ENCODE peak calls at places on chromosomes 5 and 9, in four cellular contexts. One of them, this sample, is unnamed.

GRCh38 chr5:71882826-71883744 is 164.0 kb downstream of the CARTPT start:
- DNase-seq in HepG2: no peak
- DNase-seq in GM12878: no peak
- DNase-seq in A549: no peak
- DNase-seq in this sample: no peak

GRCh38 chr9:124449381-124450151 is 685 bp upstream of the ADGRD2 start:
- DNase-seq in HepG2: no peak
- DNase-seq in GM12878: no peak
- DNase-seq in A549: no peak
- DNase-seq in this sample: no peak

GRCh38 chr5:167820266-167820988 is 471.0 kb upstream of the WWC1 start:
- DNase-seq in GM12878: no peak
- DNase-seq in A549: no peak
- DNase-seq in HepG2: no peak
- DNase-seq in this sample: no peak

GRCh38 chr9:137220317-137221094 is 1.5 kb downstream of the RNF208 start:
- DNase-seq in GM12878: no peak
- DNase-seq in HepG2: no peak
- DNase-seq in A549: no peak
- DNase-seq in this sample: no peak

GRCh38 chr5:142017832-142018427 is 5.1 kb upstream of the GNPDA1 start:
- DNase-seq in GM12878: peak; percentile 50
- DNase-seq in A549: no peak
- DNase-seq in HepG2: no peak
- DNase-seq in this sample: no peak

GRCh38 chr5:98398465-98398864 is 375.0 kb upstream of the RGMB start:
- DNase-seq in GM12878: no peak
- DNase-seq in A549: no peak
- DNase-seq in HepG2: no peak
- DNase-seq in this sample: no peak

GRCh38 chr5:147369742-147370374 is 135.0 kb downstream of the STK32A start:
- DNase-seq in HepG2: no peak
- DNase-seq in A549: peak; percentile 15
- DNase-seq in GM12878: no peak
- DNase-seq in this sample: no peak

GRCh38 chr5:134139891-134140469 is 25.5 kb downstream of the TCF7 start:
- DNase-seq in GM12878: no peak
- DNase-seq in HepG2: no peak
- DNase-seq in A549: no peak
- DNase-seq in this sample: no peak

GRCh38 chr5:181121675-181122561 is 9.1 kb downstream of the OR2V1 start:
- DNase-seq in A549: no peak
- DNase-seq in HepG2: no peak
- DNase-seq in GM12878: no peak
- DNase-seq in this sample: no peak

GRCh38 chr9:123414921-123415592 is 59.1 kb downstream of the CRB2 start:
- DNase-seq in GM12878: no peak
- DNase-seq in A549: no peak
- DNase-seq in HepG2: no peak
- DNase-seq in this sample: no peak

GRCh38 chr5:81782811-81783210 is 31.9 kb upstream of the SSBP2 start:
- DNase-seq in GM12878: no peak
- DNase-seq in A549: no peak
- DNase-seq in HepG2: no peak
- DNase-seq in this sample: no peak

GRCh38 chr5:178196413-178196812 is 7.9 kb upstream of the HNRNPAB start:
- DNase-seq in A549: no peak
- DNase-seq in GM12878: no peak
- DNase-seq in HepG2: no peak
- DNase-seq in this sample: no peak

GRCh38 chr5:124902097-124902821 is 155.8 kb upstream of the ZNF608 start:
- DNase-seq in GM12878: peak; percentile 92
- DNase-seq in A549: no peak
- DNase-seq in HepG2: no peak
- DNase-seq in this sample: no peak

GRCh38 chr5:154098465-154098864 is 59.7 kb downstream of the MFAP3 start:
- DNase-seq in GM12878: no peak
- DNase-seq in HepG2: no peak
- DNase-seq in A549: no peak
- DNase-seq in this sample: no peak

GRCh38 chr9:95349109-95350038 is 31.9 kb upstream of the FANCC start:
- DNase-seq in A549: no peak
- DNase-seq in GM12878: no peak
- DNase-seq in HepG2: no peak
- DNase-seq in this sample: no peak

GRCh38 chr9:117825609-117826347 is 121.6 kb downstream of the TLR4 start:
- DNase-seq in HepG2: no peak
- DNase-seq in GM12878: peak; percentile 40
- DNase-seq in A549: no peak
- DNase-seq in this sample: no peak

GRCh38 chr5:150167908-150168307 is 1.3 kb downstream of the CDX1 start:
- DNase-seq in GM12878: no peak
- DNase-seq in A549: no peak
- DNase-seq in HepG2: no peak
- DNase-seq in this sample: no peak

GRCh38 chr9:35728041-35728971 is 3.7 kb downstream of the TLN1 start:
- DNase-seq in HepG2: peak; percentile 91
- DNase-seq in GM12878: no peak
- DNase-seq in A549: no peak
- DNase-seq in this sample: peak; percentile 30

GRCh38 chr9:103789686-103790085 is 304.4 kb upstream of the SMC2 start:
- DNase-seq in A549: no peak
- DNase-seq in HepG2: peak; percentile 16
- DNase-seq in GM12878: no peak
- DNase-seq in this sample: no peak

GRCh38 chr9:122036988-122037387 is 56.1 kb downstream of the TTLL11 start:
- DNase-seq in GM12878: no peak
- DNase-seq in A549: no peak
- DNase-seq in HepG2: no peak
- DNase-seq in this sample: no peak

DNA sequence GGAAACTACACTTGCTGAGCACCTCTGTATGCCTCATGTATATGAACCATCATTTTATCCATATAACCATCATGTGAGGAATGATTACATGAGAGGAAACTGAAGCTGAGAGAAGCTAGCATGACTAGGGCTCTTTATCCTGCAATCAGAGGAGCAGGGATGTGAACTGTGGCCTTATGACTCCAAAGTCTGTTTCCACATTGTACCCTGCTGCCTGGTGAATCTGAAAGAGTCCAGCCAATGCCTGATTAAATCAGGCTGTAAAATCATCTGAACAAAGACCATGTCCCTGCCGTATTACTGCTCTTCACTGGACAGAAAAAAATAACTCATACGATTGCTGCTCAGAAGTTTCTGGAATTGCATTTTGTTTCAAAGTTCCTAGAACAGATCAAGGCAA is 67.0 kb downstream of the LPAR1 start:
- DNase-seq in GM12878: no peak
- DNase-seq in HepG2: no peak
- DNase-seq in A549: no peak
- DNase-seq in this sample: no peak
- H3K27ac ChIP-seq in GM12878: no peak overlapping the region
- H3K27ac ChIP-seq in HepG2: no peak overlapping the region
- H3K27ac ChIP-seq in A549: no peak overlapping the region
- H3K27ac ChIP-seq in this sample: no peak overlapping the region

GRCh38 chr5:100182402-100182801 is 352.8 kb upstream of the FAM174A start:
- DNase-seq in GM12878: no peak
- DNase-seq in HepG2: no peak
- DNase-seq in A549: no peak
- DNase-seq in this sample: no peak
- TF ChIP-seq KDM1A in GM12878: no peak
- TF ChIP-seq KDM1A in HepG2: no peak
- TF ChIP-seq KDM1A in A549: no peak
- TF ChIP-seq KDM1A in this sample: no peak

DNA sequence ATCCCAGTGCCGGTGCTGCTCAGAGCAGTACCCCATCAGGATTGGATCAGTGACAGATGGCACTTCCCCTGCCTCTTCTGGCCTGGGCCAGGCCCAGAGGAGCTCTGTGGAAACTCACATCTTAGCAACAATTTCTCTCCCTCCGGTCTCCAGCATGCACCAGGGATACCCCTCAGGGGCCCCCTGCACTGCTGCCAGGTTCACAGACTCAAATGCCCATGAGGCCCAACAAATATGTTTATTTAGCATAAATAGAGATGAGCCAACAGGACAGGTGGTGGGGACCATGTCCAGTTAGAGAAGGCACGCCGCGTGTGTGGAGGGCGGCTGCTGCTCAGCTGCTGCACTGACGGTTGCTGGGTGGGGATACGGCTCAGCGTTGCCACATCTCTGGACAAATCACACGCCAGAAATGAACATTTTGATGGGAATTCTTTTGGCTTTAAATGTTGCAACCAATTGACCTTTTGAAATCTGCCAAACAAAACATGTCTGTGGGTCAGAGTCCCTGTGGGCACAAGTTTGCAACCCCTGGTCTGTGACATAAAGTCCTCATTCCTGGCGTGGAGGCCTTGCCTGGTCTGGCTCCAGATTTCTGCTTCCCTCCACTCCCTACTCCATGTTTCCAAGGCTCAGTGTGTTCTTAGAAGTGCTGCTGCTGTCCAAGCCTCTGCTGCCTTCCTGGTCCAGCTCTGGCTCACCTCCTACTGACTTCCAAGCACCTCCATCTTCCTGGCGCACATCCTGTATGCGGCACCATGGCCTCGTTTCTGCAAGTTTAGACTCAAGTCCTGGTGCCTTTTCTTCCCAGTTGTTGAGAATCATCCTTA is 88.9 kb downstream of the AMBP start:
- DNase-seq in A549: no peak
- DNase-seq in HepG2: no peak
- DNase-seq in GM12878: no peak
- DNase-seq in this sample: no peak
- TF ChIP-seq CHD4 in A549: no peak
- TF ChIP-seq CHD4 in HepG2: no peak
- TF ChIP-seq CHD4 in GM12878: no peak
- TF ChIP-seq CHD4 in this sample: no peak

DNA sequence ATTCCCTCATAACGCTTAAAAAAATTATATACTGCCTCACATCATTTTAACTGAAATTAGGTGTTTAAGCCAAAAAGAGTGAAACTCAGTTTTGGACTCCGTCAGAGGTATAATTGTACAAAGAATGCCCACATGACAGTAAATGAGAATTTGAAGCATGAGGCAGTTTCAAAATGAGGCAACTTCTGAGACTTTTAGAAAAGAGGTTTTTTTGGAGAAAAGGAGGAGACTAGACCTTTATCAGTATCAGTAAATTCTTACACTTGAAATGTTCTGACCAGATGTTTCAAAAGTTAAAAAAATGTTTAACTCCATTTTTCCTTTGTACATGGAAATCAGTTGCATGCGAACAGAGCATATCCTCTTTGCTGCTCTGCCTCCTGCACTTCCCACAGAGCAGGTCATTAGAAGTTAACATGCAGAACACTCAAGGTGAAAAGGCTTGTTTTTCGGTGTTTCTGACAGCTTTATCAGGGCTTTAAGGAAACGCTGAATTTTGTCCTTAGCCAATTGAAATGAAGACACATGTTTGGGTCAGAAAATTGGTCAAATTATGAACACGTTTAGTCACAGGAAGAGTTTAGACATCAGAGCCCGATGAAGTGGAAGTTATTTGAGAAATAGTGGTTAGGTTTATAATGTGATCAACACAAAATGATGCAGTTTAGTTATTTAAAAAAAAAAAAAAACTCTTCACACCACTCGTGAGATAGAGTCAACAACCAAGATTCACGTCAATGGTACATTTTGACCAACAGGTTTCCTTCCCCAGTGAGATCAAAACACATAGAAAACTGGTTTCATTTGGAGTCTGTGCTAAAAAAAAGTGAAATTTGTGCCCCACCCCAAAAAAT is 59.5 kb downstream of the PIK3R1 start:
- DNase-seq in GM12878: no peak
- DNase-seq in HepG2: no peak
- DNase-seq in A549: no peak
- DNase-seq in this sample: no peak
- H3K27ac ChIP-seq in GM12878: peak overlapping the region; percentile 86
- H3K27ac ChIP-seq in HepG2: no peak overlapping the region
- H3K27ac ChIP-seq in A549: no peak overlapping the region
- H3K27ac ChIP-seq in this sample: no peak overlapping the region

DNA sequence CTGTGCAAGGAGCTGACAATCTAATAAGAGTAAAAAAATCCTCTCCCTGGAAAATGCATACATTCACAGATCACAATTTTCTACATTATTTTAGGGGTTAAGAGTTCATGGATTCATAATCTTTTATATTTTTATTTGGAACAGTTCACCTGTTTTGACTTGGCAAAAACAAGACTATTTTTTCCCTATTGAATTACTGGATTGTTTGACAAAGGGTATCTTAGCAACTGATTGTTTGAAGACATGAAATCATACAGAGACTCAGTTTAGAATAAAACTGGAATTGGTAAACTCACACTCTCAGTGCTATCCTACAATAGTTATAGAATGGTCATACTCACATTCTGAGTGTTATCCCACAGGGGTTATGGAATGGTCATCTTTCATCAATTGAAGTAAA is 358.2 kb upstream of the PTGER4 start:
- DNase-seq in A549: no peak
- DNase-seq in GM12878: no peak
- DNase-seq in HepG2: no peak
- DNase-seq in this sample: no peak
- TF ChIP-seq KDM1A in A549: no peak
- TF ChIP-seq KDM1A in GM12878: no peak
- TF ChIP-seq KDM1A in HepG2: no peak
- TF ChIP-seq KDM1A in this sample: no peak

DNA sequence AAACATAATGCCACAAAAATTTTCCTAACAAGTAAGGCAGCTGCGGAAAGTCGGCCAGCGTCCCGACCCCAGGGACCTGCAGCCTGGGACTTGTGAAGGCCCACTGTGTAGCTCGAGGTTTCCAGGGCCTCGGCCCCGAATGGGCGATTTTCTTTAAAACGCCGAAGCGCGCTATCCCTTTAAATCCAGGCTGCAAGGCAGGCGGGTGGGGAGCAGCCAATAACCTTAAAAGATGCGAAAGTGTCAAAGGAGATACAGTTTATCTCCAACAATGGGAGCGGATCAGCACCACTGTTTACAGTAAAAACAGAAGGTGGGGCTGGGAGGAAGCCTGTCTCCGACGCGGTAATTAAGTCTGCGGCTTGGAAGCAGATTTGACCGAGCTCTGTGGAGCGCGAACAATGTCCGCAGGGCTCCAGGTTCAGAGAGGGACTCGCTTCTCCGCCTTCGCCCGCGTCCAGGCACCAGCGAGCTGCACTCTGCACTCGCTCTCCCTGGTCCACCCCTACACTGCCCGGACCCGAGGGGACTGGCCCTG is 1.6 kb upstream of the ZSWIM6 start:
- DNase-seq in HepG2: peak; percentile 10
- DNase-seq in GM12878: no peak
- DNase-seq in A549: peak; percentile 59
- DNase-seq in this sample: peak; percentile 12
- TF ChIP-seq CHD4 in HepG2: no peak
- TF ChIP-seq CHD4 in GM12878: no peak
- TF ChIP-seq CHD4 in A549: no peak
- TF ChIP-seq CHD4 in this sample: no peak

GRCh38 chr5:54524704-54525103 is 7.1 kb downstream of the SNX18 start:
- DNase-seq in GM12878: no peak
- DNase-seq in HepG2: no peak
- DNase-seq in A549: no peak
- DNase-seq in this sample: no peak
- H3K27ac ChIP-seq in GM12878: no peak overlapping the region
- H3K27ac ChIP-seq in HepG2: no peak overlapping the region
- H3K27ac ChIP-seq in A549: no peak overlapping the region
- H3K27ac ChIP-seq in this sample: no peak overlapping the region

GRCh38 chr5:76709762-76710161 is 6.2 kb upstream of the F2R start:
- DNase-seq in HepG2: no peak
- DNase-seq in GM12878: no peak
- DNase-seq in A549: no peak
- DNase-seq in this sample: no peak
- TF ChIP-seq KDM1A in HepG2: no peak
- TF ChIP-seq KDM1A in GM12878: no peak
- TF ChIP-seq KDM1A in A549: no peak
- TF ChIP-seq KDM1A in this sample: no peak

This sample was measured in K562.